ENCODE peak calls at places on chromosomes 11 and 22, in four cellular contexts. P is CD4-positive, CD25-positive, alpha-beta regulatory T cell; Q is activated CD4-positive, alpha-beta T cell treated with anti-CD3 and anti-CD28 coated beads, Interleukin-2, amount 50 U/mL, for 48 hours; Y is SW 1271. N is an unnamed sample.

GRCh38 chr22:42307806-42308563 is 37.5 kb upstream of the TCF20 start:
- DNase-seq in P (no peak), Q (no peak), Y (no peak), N (no peak)

GRCh38 chr11:119885861-119886567 is 157.0 kb upstream of the NECTIN1 start:
- DNase-seq in Y (no peak), Q (no peak), P (no peak), N (no peak)

GRCh38 chr11:12179521-12179920 is 69.1 kb downstream of the MICAL2 start:
- DNase-seq in Q (no peak), P (no peak), Y (no peak), N (no peak)

GRCh38 chr11:116276051-116277044 is 496.4 kb downstream of the BUD13 start:
- DNase-seq in Q (peak), Y (no peak), P (peak), N (peak)

GRCh38 chr11:125376117-125376516 is 119.9 kb downstream of the FEZ1 start:
- DNase-seq in Q (no peak), Y (no peak), P (no peak), N (no peak)

GRCh38 chr11:6219359-6219758 is 14.0 kb downstream of the C11orf42 start:
- DNase-seq in Y (no peak), P (no peak), Q (no peak), N (no peak)

GRCh38 chr11:129372609-129373488 is 2.8 kb upstream of the BARX2 start:
- DNase-seq in Y (no peak), Q (peak), P (no peak), N (peak)

GRCh38 chr11:12377824-12378593 is 638 bp downstream of the PARVA start:
- DNase-seq in Q (peak), P (no peak), Y (peak), N (no peak)

GRCh38 chr11:1177771-1178090 is 20.0 kb downstream of the MUC5AC start:
- DNase-seq in Y (no peak), Q (no peak), P (no peak), N (no peak)

GRCh38 chr22:34508797-34509196 is 557.2 kb upstream of the ISX start:
- DNase-seq in Y (no peak), Q (no peak), P (no peak), N (no peak)

GRCh38 chr11:123479048-123479837 is 49.2 kb downstream of the GRAMD1B start:
- DNase-seq in P (no peak), Q (no peak), Y (no peak), N (peak)

GRCh38 chr22:42344391-42344861 is 74.0 kb upstream of the TCF20 start:
- DNase-seq in Q (no peak), Y (no peak), P (no peak), N (no peak)

GRCh38 chr11:44611687-44612437 is 46.4 kb downstream of the CD82 start:
- DNase-seq in Y (no peak), Q (peak), P (peak), N (peak)

GRCh38 chr11:74443071-74443864 is 24.1 kb downstream of the KCNE3 start:
- DNase-seq in Y (no peak), Q (no peak), P (no peak), N (no peak)

GRCh38 chr11:120306519-120307242 is 18.4 kb upstream of the TLCD5 start:
- DNase-seq in P (no peak), Y (no peak), Q (no peak), N (no peak)

GRCh38 chr11:101091781-101092180 is 37.8 kb downstream of the PGR start:
- DNase-seq in Q (no peak), P (no peak), Y (no peak), N (no peak)

GRCh38 chr11:86370922-86371614 is 3.6 kb upstream of the CCDC81 start:
- DNase-seq in Q (no peak), Y (no peak), P (no peak), N (no peak)

GRCh38 chr11:4455439-4455838 is 6.3 kb downstream of the OR52K2 start:
- DNase-seq in Y (no peak), P (no peak), Q (no peak), N (no peak)

GRCh38 chr11:93407777-93408401 is 77.3 kb downstream of the DEUP1 start:
- DNase-seq in Y (no peak), Q (no peak), P (no peak), N (no peak)

GRCh38 chr11:86596861-86597632 is 75.4 kb downstream of the ME3 start:
- DNase-seq in Q (no peak), P (no peak), Y (no peak), N (no peak)

GRCh38 chr11:37963440-37963839 is 1365.4 kb upstream of the RAG2 start:
- DNase-seq in Y (no peak), P (no peak), Q (no peak), N (no peak)

GRCh38 chr22:43310311-43310710 is 32.9 kb downstream of the SCUBE1 start:
- DNase-seq in P (no peak), Y (no peak), Q (no peak), N (no peak)

N was measured in B cell.